ENCODE peak calls at places on chromosomes 7 and 10, in nine cellular contexts. B is activated naive CD4-positive, alpha-beta T cell treated with Interleukin-2 at 50 U/mL for 16 hours; W is kidney glomerular epithelial cell; H is ascending aorta; R is fibroblast of lung; M is NCI-H2171; Q is cardiac muscle cell; P is NCI-H1105; X is cardiac fibroblast. A is an unnamed sample.

GRCh38 chr10:31490858-31491504 is 172.0 kb downstream of the ZEB1 start:
- DNase-seq in X (peak), R (peak), B (no peak), M (no peak), W (peak), Q (peak), H (no peak), P (no peak), A (no peak)

GRCh38 chr10:81838950-81839349 is 36.0 kb upstream of the NRG3 start:
- DNase-seq in M (no peak), B (no peak), W (no peak), X (no peak), P (no peak), Q (peak), R (no peak), H (no peak), A (no peak)

GRCh38 chr7:148481147-148481526 is 109.4 kb upstream of the C7orf33 start:
- DNase-seq in W (no peak), R (no peak), B (no peak), P (no peak), H (no peak), Q (no peak), X (no peak), M (no peak), A (no peak)

GRCh38 chr10:133039107-133039822 is 48.5 kb upstream of the ADGRA1 start:
- DNase-seq in B (no peak), R (no peak), Q (peak), X (no peak), W (no peak), H (no peak), P (no peak), M (no peak), A (no peak)

GRCh38 chr10:61898435-61898778 is 3.1 kb upstream of the ARID5B start:
- DNase-seq in B (no peak), H (no peak), Q (no peak), R (no peak), M (peak), P (no peak), X (no peak), W (no peak), A (peak)

GRCh38 chr10:43071881-43072650 is 4.8 kb upstream of the RET start:
- DNase-seq in W (no peak), H (no peak), P (no peak), M (no peak), R (no peak), B (no peak), Q (no peak), X (no peak), A (no peak)

GRCh38 chr7:80347173-80347572 is 164.7 kb downstream of the GNAT3 start:
- DNase-seq in Q (peak), H (no peak), P (no peak), W (no peak), B (no peak), M (no peak), R (peak), X (peak), A (no peak)

GRCh38 chr10:43292745-43293676 is 26.1 kb upstream of the RASGEF1A start:
- DNase-seq in R (peak), X (peak), B (peak), H (no peak), P (peak), Q (peak), W (peak), M (peak), A (peak)

GRCh38 chr10:3785849-3786290 is 861 bp upstream of the KLF6 start:
- DNase-seq in M (no peak), Q (peak), R (peak), B (peak), X (peak), W (no peak), H (no peak), P (no peak), A (no peak)

GRCh38 chr7:81484266-81484665 is 285.6 kb downstream of the HGF start:
- DNase-seq in X (peak), B (no peak), R (peak), Q (peak), W (peak), P (no peak), H (no peak), M (no peak), A (no peak)